ENCODE peak calls at places on chromosomes 7 and 10, in five cellular contexts. G, H, T, K and U are unnamed samples.

GRCh38 chr7:67438174-67438837 is 441.7 kb downstream of the TYW1 start:
- DNase-seq in G (no peak), H (no peak), T (no peak), K (no peak), U (no peak)

GRCh38 chr10:103648951-103649532 is 155.5 kb downstream of the NEURL1 start:
- DNase-seq in G (no peak), H (no peak), T (no peak), K (no peak), U (no peak)

GRCh38 chr10:53025172-53025651 is 252.6 kb upstream of the MBL2 start:
- DNase-seq in G (no peak), H (no peak), T (no peak), K (no peak), U (no peak)

GRCh38 chr7:98133621-98134266 is 27.1 kb downstream of the LMTK2 start:
- DNase-seq in G (no peak), H (no peak), T (no peak), K (no peak), U (no peak)

GRCh38 chr7:88927-89921 is 103.1 kb upstream of the FAM20C start:
- DNase-seq in G (no peak), H (no peak), T (no peak), K (no peak), U (peak; percentile 96)

GRCh38 chr7:50710441-50711154 is 72.1 kb downstream of the GRB10 start:
- DNase-seq in G (no peak), H (no peak), T (no peak), K (no peak), U (no peak)

GRCh38 chr7:74061840-74062539 is 21.6 kb upstream of the LIMK1 start:
- DNase-seq in G (peak; percentile 74), H (peak; percentile 76), T (peak; percentile 39), K (peak; percentile 75), U (no peak)

GRCh38 chr7:155594961-155595366 is 48.6 kb upstream of the CNPY1 start:
- DNase-seq in G (no peak), H (no peak), T (no peak), K (no peak), U (no peak)

GRCh38 chr10:23820789-23821188 is 381.9 kb downstream of the OTUD1 start:
- DNase-seq in G (no peak), H (no peak), T (no peak), K (no peak), U (no peak)

GRCh38 chr10:8050561-8051108 is 3.9 kb upstream of the GATA3 start:
- DNase-seq in G (no peak), H (no peak), T (no peak), K (no peak), U (no peak)

GRCh38 chr10:921471-922414 is 9.8 kb downstream of the LARP4B start:
- DNase-seq in G (no peak), H (no peak), T (no peak), K (no peak), U (no peak)

GRCh38 chr10:35592421-35592820 is 12.7 kb upstream of the GJD4 start:
- DNase-seq in G (no peak), H (no peak), T (no peak), K (no peak), U (no peak)

GRCh38 chr7:19369182-19369581 is 224.0 kb upstream of the FERD3L start:
- DNase-seq in G (no peak), H (no peak), T (no peak), K (no peak), U (no peak)

GRCh38 chr7:51226042-51226755 is 90.4 kb downstream of the COBL start:
- DNase-seq in G (no peak), H (no peak), T (peak; percentile 15), K (no peak), U (no peak)

GRCh38 chr10:43371418-43371817 is at the start of gene FXYD4:
- DNase-seq in G (no peak), H (no peak), T (peak; percentile 47), K (no peak), U (no peak)

GRCh38 chr7:85702348-85702747 is 515.5 kb upstream of the SEMA3D start:
- DNase-seq in G (no peak), H (no peak), T (no peak), K (no peak), U (no peak)

GRCh38 chr10:61836888-61837747 is 64.4 kb upstream of the ARID5B start:
- DNase-seq in G (no peak), H (no peak), T (no peak), K (no peak), U (no peak)